ENCODE peak calls at places on chromosomes 3 and 15, in six cellular contexts. A is SK-N-SH, U is GM12878, B is K562, T is HepG2, R is HCT116. V is an unnamed sample.

GRCh38 chr15:57665939-57666338 is 40.6 kb upstream of the POLR2M start:
- DNase-seq in A (no peak), U (no peak), B (no peak), T (no peak), R (no peak), V (no peak)

GRCh38 chr3:186414735-186415419 is 52.8 kb upstream of the DGKG start:
- DNase-seq in A (no peak), U (no peak), B (no peak), T (no peak), R (no peak), V (no peak)

GRCh38 chr15:77542491-77543001 is 90.2 kb downstream of the LINGO1 start:
- DNase-seq in A (no peak), U (no peak), B (no peak), T (no peak), R (no peak), V (no peak)

GRCh38 chr3:45995370-45996192 is at the start of gene FYCO1:
- DNase-seq in A (peak; percentile 97), U (peak; percentile 59), B (peak; percentile 98), T (peak; percentile 78), R (peak; percentile 76), V (peak; percentile 32)

GRCh38 chr3:78281381-78281780 is 1241.5 kb downstream of the ROBO2 start:
- DNase-seq in A (no peak), U (no peak), B (no peak), T (no peak), R (no peak), V (no peak)

GRCh38 chr15:39344662-39345141 is 236.2 kb upstream of the THBS1 start:
- DNase-seq in A (no peak), U (no peak), B (no peak), T (peak; percentile 48), R (no peak), V (no peak)

GRCh38 chr3:159764211-159765024 is 224.2 kb upstream of the IL12A start:
- DNase-seq in A (peak; percentile 83), U (no peak), B (peak; percentile 7), T (no peak), R (no peak), V (peak; percentile 45)

GRCh38 chr3:9955611-9956352 is 3.6 kb upstream of the PRRT3 start:
- DNase-seq in A (no peak), U (no peak), B (no peak), T (no peak), R (no peak), V (no peak)

GRCh38 chr3:105429034-105429762 is 62.5 kb downstream of the ALCAM start:
- DNase-seq in A (no peak), U (no peak), B (no peak), T (peak; percentile 5), R (no peak), V (no peak)

GRCh38 chr3:188697127-188697526 is 474.6 kb upstream of the TPRG1 start:
- DNase-seq in A (no peak), U (peak; percentile 27), B (no peak), T (no peak), R (no peak), V (no peak)

GRCh38 chr3:187291001-187291511 is 481 bp downstream of the MASP1 start:
- DNase-seq in A (no peak), U (no peak), B (no peak), T (no peak), R (no peak), V (no peak)

GRCh38 chr15:76916369-76916768 is 11.2 kb upstream of the SCAPER start:
- DNase-seq in A (no peak), U (no peak), B (no peak), T (no peak), R (no peak), V (no peak)

GRCh38 chr3:174232658-174233429 is 626.3 kb upstream of the NAALADL2 start:
- DNase-seq in A (no peak), U (no peak), B (no peak), T (no peak), R (no peak), V (no peak)

DNA sequence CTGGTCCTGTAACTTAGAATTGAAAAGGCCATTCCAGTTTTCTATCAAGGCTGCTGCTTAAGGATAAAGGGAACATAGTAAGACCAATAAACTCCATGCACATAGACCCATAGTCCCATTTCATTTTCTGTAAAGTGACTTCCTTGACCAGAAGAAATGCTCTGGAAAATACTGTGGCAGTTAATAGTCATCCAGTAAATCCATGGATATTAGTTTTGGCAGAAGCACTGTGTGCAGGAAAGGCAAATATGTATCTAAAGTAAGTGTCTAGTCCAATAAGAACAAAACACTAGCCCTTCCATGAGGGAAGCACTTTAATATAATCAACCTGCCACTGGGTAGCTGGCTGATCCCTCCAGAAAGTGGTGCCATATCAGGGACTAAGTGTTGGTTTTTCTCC is 19.3 kb upstream of the MKRN3 start:
- DNase-seq in A (no peak), U (no peak), B (no peak), T (no peak), R (no peak), V (no peak)
- H3K9me3 ChIP-seq in A (no peaks in the 10 kb centered on the region), U (no peaks in the 10 kb centered on the region), B (no peaks in the 10 kb centered on the region), T (no peaks in the 10 kb centered on the region), R (no peaks in the 10 kb centered on the region), V (no peaks in the 10 kb centered on the region)

GRCh38 chr15:88649286-88649733 is 10.5 kb downstream of the ISG20 start:
- DNase-seq in A (peak; percentile 43), U (no peak), B (no peak), T (peak; percentile 41), R (peak; percentile 34), V (no peak)

GRCh38 chr15:88646951-88647350 is 8.1 kb downstream of the ISG20 start:
- DNase-seq in A (no peak), U (no peak), B (no peak), T (no peak), R (no peak), V (no peak)

GRCh38 chr15:88647362-88648105 is 8.7 kb downstream of the ISG20 start:
- DNase-seq in A (peak; percentile 65), U (no peak), B (no peak), T (no peak), R (no peak), V (no peak)

GRCh38 chr15:88649753-88650551 is 11.1 kb downstream of the ISG20 start:
- DNase-seq in A (no peak), U (no peak), B (no peak), T (no peak), R (no peak), V (no peak)

DNA sequence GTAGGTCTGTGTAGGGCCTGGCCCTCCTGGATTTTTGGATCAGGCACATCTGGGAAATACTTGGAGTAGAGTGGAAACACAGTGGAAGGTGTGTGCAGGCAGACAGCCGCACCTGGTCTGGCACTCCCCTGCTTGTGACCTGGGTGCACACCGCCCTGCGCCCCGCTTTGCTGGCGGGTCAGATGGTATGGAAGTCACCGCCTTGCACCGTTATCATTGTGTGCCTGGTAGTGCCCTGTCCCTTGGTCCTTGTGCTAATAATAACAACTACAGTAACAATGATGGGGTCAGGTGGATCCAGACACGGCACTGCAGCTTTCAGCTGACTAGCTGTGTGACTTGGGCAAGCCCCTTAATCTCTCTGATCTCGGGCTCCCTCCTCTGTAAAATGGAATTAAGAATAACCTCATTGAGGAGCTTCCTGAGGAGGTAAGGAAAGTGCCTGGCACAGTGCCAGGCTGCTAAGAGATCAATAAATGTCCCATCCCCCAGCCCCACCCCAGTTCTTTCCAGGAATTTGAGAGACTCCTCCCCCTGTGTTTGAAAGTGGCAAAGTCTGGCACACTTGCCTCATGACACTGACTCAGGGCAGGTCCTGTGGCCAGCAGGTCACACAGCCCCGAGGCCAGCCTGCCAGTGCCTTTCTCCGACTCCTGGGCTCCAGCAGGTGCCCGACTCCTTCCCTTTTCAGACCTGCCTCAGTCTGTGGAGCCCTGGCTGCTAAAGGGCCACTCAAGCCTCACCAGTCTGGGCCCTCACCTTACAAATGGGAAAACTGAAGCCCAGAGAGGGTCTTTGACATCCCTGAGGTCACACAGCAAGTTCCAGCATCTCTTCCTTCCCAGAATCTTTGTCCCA is 9.8 kb downstream of the ISG20 start:
- DNase-seq in A (peak; percentile 29), U (no peak), B (no peak), T (no peak), R (no peak), V (no peak)
- TF ChIP-seq REST in A (no peak), U (no peak), B (no peak), T (no peak), R (no peak), V (no peak)

GRCh38 chr3:161320837-161321236 is 50.5 kb downstream of the SPTSSB start:
- DNase-seq in A (no peak), U (no peak), B (no peak), T (no peak), R (no peak), V (no peak)

GRCh38 chr3:161325059-161325458 is 46.3 kb downstream of the SPTSSB start:
- DNase-seq in A (no peak), U (no peak), B (no peak), T (no peak), R (no peak), V (no peak)

GRCh38 chr3:161322781-161323568 is 48.3 kb downstream of the SPTSSB start:
- DNase-seq in A (no peak), U (no peak), B (no peak), T (peak; percentile 90), R (no peak), V (no peak)

DNA sequence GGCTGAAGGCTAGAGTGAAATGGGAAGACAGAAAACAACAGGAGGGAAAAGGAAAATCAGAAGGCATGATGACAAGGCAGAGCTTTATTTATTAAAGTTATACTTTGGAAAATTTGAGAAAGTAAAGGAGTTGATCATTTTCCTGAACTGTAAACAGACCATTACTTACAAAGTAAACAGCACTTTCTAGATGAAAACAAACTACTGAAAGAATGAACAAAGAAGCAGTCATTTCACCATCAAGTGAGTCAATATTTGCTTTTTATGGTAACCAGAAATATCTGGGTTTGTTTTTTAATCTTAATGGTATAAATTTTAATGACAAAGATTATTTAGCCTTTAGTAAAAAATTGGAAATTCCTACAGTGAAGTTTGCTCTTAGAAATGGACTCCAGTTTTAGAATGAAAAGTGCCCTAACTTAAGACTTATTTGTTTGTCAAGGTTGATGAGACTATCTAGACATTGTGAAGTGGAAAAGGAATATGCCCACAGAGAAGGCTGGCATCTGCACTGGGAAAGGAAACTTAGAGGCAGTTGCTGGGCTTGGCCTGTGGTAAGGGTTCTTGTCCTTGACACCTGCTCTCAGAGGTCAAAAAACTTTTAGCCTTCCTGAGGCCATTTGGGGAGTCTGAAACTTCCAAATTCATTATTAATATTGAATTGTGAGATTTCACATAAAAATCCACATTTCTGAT is 47.2 kb downstream of the SPTSSB start:
- DNase-seq in A (no peak), U (no peak), B (no peak), T (peak; percentile 86), R (no peak), V (no peak)
- TF ChIP-seq SIN3A in A (no peak), U (no peak), B (no peak), T (no peak), R (no peak), V (no peak)

GRCh38 chr3:44722103-44722401 is 7.4 kb upstream of the ZNF501 start:
- DNase-seq in A (no peak), U (no peak), B (no peak), T (no peak), R (no peak), V (no peak)
- H3K9me3 ChIP-seq in A (peaks cover 66% of the 10 kb centered on the region), U (peaks cover 35% of the 10 kb centered on the region), B (peaks cover 21% of the 10 kb centered on the region), T (peaks cover 73% of the 10 kb centered on the region), R (peaks cover 46% of the 10 kb centered on the region), V (peaks cover 44% of the 10 kb centered on the region)

GRCh38 chr3:152499796-152500385 is 231.2 kb downstream of the MBNL1 start:
- DNase-seq in A (no peak), U (no peak), B (no peak), T (no peak), R (no peak), V (no peak)
- TF ChIP-seq REST in A (no peak), U (no peak), B (no peak), T (no peak), R (no peak), V (no peak)

V was measured in Panc1.